ENCODE peak calls at places on chromosomes 16 and 17, in ten cellular contexts. T, V, G, M, Y, J, N, U, S and C are unnamed samples.

GRCh38 chr16:65889533-65889966 is 476.9 kb upstream of the CDH5 start:
- DNase-seq in T (no peak), V (no peak), G (no peak), M (no peak), Y (no peak), J (no peak), N (peak), U (no peak), S (no peak), C (no peak)

GRCh38 chr16:69520800-69521602 is 44.8 kb upstream of the NFAT5 start:
- DNase-seq in T (no peak), V (no peak), G (no peak), M (no peak), Y (no peak), J (peak), N (no peak), U (no peak), S (no peak), C (no peak)

GRCh38 chr17:17645961-17646360 is 35.3 kb upstream of the RAI1 start:
- DNase-seq in T (no peak), V (no peak), G (no peak), M (no peak), Y (no peak), J (no peak), N (no peak), U (no peak), S (no peak), C (no peak)

GRCh38 chr16:79509906-79510305 is 90.6 kb downstream of the MAF start:
- DNase-seq in T (no peak), V (no peak), G (no peak), M (no peak), Y (no peak), J (no peak), N (no peak), U (no peak), S (no peak), C (no peak)

GRCh38 chr17:28748852-28749515 is 5.2 kb downstream of the TRAF4 start:
- DNase-seq in T (no peak), V (no peak), G (no peak), M (no peak), Y (no peak), J (no peak), N (no peak), U (no peak), S (no peak), C (no peak)

GRCh38 chr16:17296412-17296811 is 174.3 kb downstream of the XYLT1 start:
- DNase-seq in T (no peak), V (no peak), G (no peak), M (no peak), Y (peak), J (no peak), N (no peak), U (no peak), S (no peak), C (no peak)

GRCh38 chr16:2929693-2930092 is 18.0 kb downstream of the FLYWCH1 start:
- DNase-seq in T (no peak), V (no peak), G (no peak), M (no peak), Y (no peak), J (no peak), N (no peak), U (no peak), S (no peak), C (no peak)

GRCh38 chr17:7133424-7133823 is 18.8 kb upstream of the ASGR2 start:
- DNase-seq in T (no peak), V (peak), G (no peak), M (peak), Y (no peak), J (peak), N (no peak), U (peak), S (no peak), C (no peak)

GRCh38 chr16:31090540-31090939 is 1.8 kb upstream of the PRSS53 start:
- DNase-seq in T (no peak), V (no peak), G (no peak), M (no peak), Y (no peak), J (no peak), N (peak), U (no peak), S (no peak), C (no peak)

GRCh38 chr17:43366809-43367587 is 31.8 kb upstream of the ARL4D start:
- DNase-seq in T (no peak), V (no peak), G (no peak), M (no peak), Y (no peak), J (no peak), N (no peak), U (no peak), S (no peak), C (no peak)

GRCh38 chr17:55677449-55677848 is 45.2 kb downstream of the TMEM100 start:
- DNase-seq in T (no peak), V (no peak), G (no peak), M (no peak), Y (no peak), J (no peak), N (no peak), U (no peak), S (no peak), C (no peak)

GRCh38 chr16:69698404-69698803 is 28.0 kb downstream of the NQO1 start:
- DNase-seq in T (no peak), V (no peak), G (no peak), M (no peak), Y (no peak), J (no peak), N (no peak), U (no peak), S (no peak), C (no peak)

GRCh38 chr17:75762513-75763268 is 2.3 kb downstream of the GALK1 start:
- DNase-seq in T (no peak), V (no peak), G (no peak), M (no peak), Y (no peak), J (no peak), N (no peak), U (no peak), S (no peak), C (no peak)

GRCh38 chr16:53515259-53515658 is 12.2 kb upstream of the AKTIP start:
- DNase-seq in T (no peak), V (no peak), G (no peak), M (no peak), Y (no peak), J (no peak), N (no peak), U (no peak), S (no peak), C (no peak)

GRCh38 chr16:26666486-26666885 is 400.2 kb upstream of the C16orf82 start:
- DNase-seq in T (no peak), V (no peak), G (no peak), M (no peak), Y (no peak), J (no peak), N (no peak), U (no peak), S (no peak), C (no peak)

GRCh38 chr17:29251969-29252866 is 5.6 kb downstream of the CRYBA1 start:
- DNase-seq in T (no peak), V (no peak), G (no peak), M (no peak), Y (no peak), J (no peak), N (no peak), U (no peak), S (peak), C (no peak)

GRCh38 chr16:30005341-30006094 is 5.3 kb downstream of the DOC2A start:
- DNase-seq in T (no peak), V (peak), G (no peak), M (peak), Y (no peak), J (no peak), N (peak), U (no peak), S (no peak), C (no peak)

GRCh38 chr16:86408685-86409084 is 101.6 kb upstream of the FOXF1 start:
- DNase-seq in T (no peak), V (no peak), G (no peak), M (no peak), Y (no peak), J (no peak), N (no peak), U (no peak), S (no peak), C (no peak)

GRCh38 chr17:57292086-57292485 is 35.8 kb downstream of the MSI2 start:
- DNase-seq in T (no peak), V (no peak), G (no peak), M (no peak), Y (no peak), J (no peak), N (no peak), U (no peak), S (no peak), C (no peak)

GRCh38 chr16:80569440-80570105 is 28.8 kb downstream of the DYNLRB2 start:
- DNase-seq in T (no peak), V (no peak), G (peak), M (no peak), Y (no peak), J (peak), N (peak), U (peak), S (no peak), C (no peak)

GRCh38 chr17:66589892-66590291 is 245.0 kb upstream of the CACNG5 start:
- DNase-seq in T (no peak), V (no peak), G (no peak), M (no peak), Y (no peak), J (no peak), N (no peak), U (no peak), S (no peak), C (no peak)

GRCh38 chr17:27762527-27763305 is 37.6 kb downstream of the NOS2 start:
- DNase-seq in T (no peak), V (no peak), G (no peak), M (no peak), Y (no peak), J (no peak), N (peak), U (no peak), S (no peak), C (no peak)

GRCh38 chr17:72614476-72614870 is 478.0 kb downstream of the SLC39A11 start:
- DNase-seq in T (no peak), V (no peak), G (no peak), M (no peak), Y (no peak), J (no peak), N (no peak), U (no peak), S (no peak), C (no peak)

GRCh38 chr17:75689441-75689873 is 22.3 kb downstream of the SAP30BP start:
- DNase-seq in T (no peak), V (no peak), G (peak), M (no peak), Y (no peak), J (peak), N (no peak), U (no peak), S (peak), C (no peak)

GRCh38 chr17:82239926-82240505 is 11.2 kb downstream of the SLC16A3 start:
- DNase-seq in T (no peak), V (no peak), G (no peak), M (no peak), Y (no peak), J (peak), N (no peak), U (no peak), S (no peak), C (no peak)

GRCh38 chr16:76280421-76280820 is 3.2 kb downstream of the CNTNAP4 start:
- DNase-seq in T (no peak), V (no peak), G (no peak), M (no peak), Y (no peak), J (no peak), N (no peak), U (no peak), S (no peak), C (no peak)

GRCh38 chr16:77993111-77993571 is 29.2 kb upstream of the CLEC3A start:
- DNase-seq in T (no peak), V (no peak), G (no peak), M (no peak), Y (no peak), J (no peak), N (peak), U (no peak), S (no peak), C (peak)

GRCh38 chr17:18004345-18004744 is 31.7 kb downstream of the DRC3 start:
- DNase-seq in T (no peak), V (no peak), G (no peak), M (no peak), Y (no peak), J (no peak), N (no peak), U (no peak), S (no peak), C (no peak)

GRCh38 chr17:14738652-14738988 is 437.7 kb downstream of the HS3ST3B1 start:
- DNase-seq in T (no peak), V (no peak), G (no peak), M (no peak), Y (no peak), J (no peak), N (no peak), U (no peak), S (no peak), C (no peak)

GRCh38 chr17:48577330-48577945 is 712 bp downstream of the HOXB4 start:
- DNase-seq in T (no peak), V (no peak), G (no peak), M (no peak), Y (no peak), J (no peak), N (peak), U (no peak), S (no peak), C (no peak)

GRCh38 chr16:85128079-85128837 is 16.0 kb upstream of the CIBAR2 start:
- DNase-seq in T (no peak), V (no peak), G (no peak), M (no peak), Y (no peak), J (no peak), N (no peak), U (no peak), S (no peak), C (no peak)

GRCh38 chr16:3971706-3972105 is 91.2 kb upstream of the CREBBP start:
- DNase-seq in T (no peak), V (no peak), G (no peak), M (no peak), Y (no peak), J (no peak), N (no peak), U (no peak), S (no peak), C (no peak)

GRCh38 chr17:33927732-33928133 is 327.4 kb upstream of the CCL2 start:
- DNase-seq in T (no peak), V (no peak), G (no peak), M (no peak), Y (no peak), J (no peak), N (peak), U (no peak), S (no peak), C (no peak)

GRCh38 chr17:38751144-38751802 is 1.3 kb upstream of the PSMB3 start:
- DNase-seq in T (no peak), V (no peak), G (no peak), M (no peak), Y (no peak), J (no peak), N (no peak), U (no peak), S (no peak), C (no peak)

GRCh38 chr17:17876959-17877547 is 40.3 kb upstream of the SREBF1 start:
- DNase-seq in T (no peak), V (no peak), G (no peak), M (peak), Y (no peak), J (no peak), N (no peak), U (no peak), S (no peak), C (no peak)